ENCODE peak calls at places on chromosome 20, in eight cellular contexts. H, I, Z, W, D, E, T and U are unnamed samples.

GRCh38 chr20:36885355-36885754 is 9.4 kb downstream of the TLDC2 start:
- DNase-seq in E (no peak), W (no peak), Z (peak; percentile 29), I (no peak), T (no peak), D (no peak), H (no peak), U (no peak)

GRCh38 chr20:62605996-62606395 is 36.3 kb upstream of the SLCO4A1 start:
- DNase-seq in W (no peak), T (no peak), Z (no peak), I (no peak), H (no peak), D (no peak), E (no peak), U (no peak)

GRCh38 chr20:29689411-29690225 is 1567.8 kb upstream of the DEFB115 start:
- DNase-seq in D (no peak), E (peak; percentile 69), I (no peak), T (no peak), W (no peak), Z (peak; percentile 9), H (peak; percentile 16), U (no peak)

GRCh38 chr20:2760381-2761305 is 39.8 kb downstream of the CPXM1 start:
- DNase-seq in W (no peak), E (no peak), D (no peak), T (no peak), I (no peak), H (no peak), Z (no peak), U (no peak)

GRCh38 chr20:43603124-43603523 is 12.4 kb downstream of the IFT52 start:
- DNase-seq in W (no peak), H (no peak), I (no peak), T (no peak), E (no peak), D (no peak), Z (no peak), U (no peak)

GRCh38 chr20:6700563-6701328 is 66.7 kb upstream of the BMP2 start:
- DNase-seq in W (no peak), Z (no peak), I (no peak), E (no peak), D (no peak), T (no peak), H (no peak), U (no peak)

GRCh38 chr20:50244352-50245149 is 53.9 kb downstream of the CEBPB start:
- DNase-seq in I (no peak), D (no peak), T (no peak), Z (peak; percentile 82), W (no peak), E (no peak), H (no peak), U (no peak)

GRCh38 chr20:34269996-34270627 is 28.9 kb downstream of the ASIP start:
- DNase-seq in H (no peak), D (no peak), T (peak; percentile 36), Z (no peak), W (no peak), E (no peak), I (no peak), U (no peak)

GRCh38 chr20:60921021-60921622 is 330.9 kb upstream of the CDH4 start:
- DNase-seq in W (no peak), D (no peak), I (peak; percentile 28), H (no peak), Z (no peak), E (no peak), T (peak; percentile 19), U (no peak)

GRCh38 chr20:17624070-17624469 is 54.2 kb downstream of the DSTN start:
- DNase-seq in D (peak; percentile 6), W (no peak), E (no peak), T (no peak), H (no peak), I (no peak), Z (no peak), U (no peak)

GRCh38 chr20:63697357-63697867 is 960 bp downstream of the TNFRSF6B start:
- DNase-seq in W (no peak), E (no peak), H (no peak), D (no peak), I (no peak), T (no peak), Z (peak; percentile 21), U (no peak)

GRCh38 chr20:44692932-44693476 is 22.2 kb upstream of the CCN5 start:
- DNase-seq in D (peak; percentile 71), E (no peak), H (peak; percentile 84), T (peak; percentile 93), Z (peak; percentile 97), W (no peak), I (no peak), U (peak; percentile 92)

GRCh38 chr20:58598271-58599015 is 52.6 kb upstream of the STX16 start:
- DNase-seq in W (no peak), E (no peak), Z (no peak), T (peak; percentile 72), I (no peak), H (no peak), D (no peak), U (no peak)

GRCh38 chr20:32236048-32236533 is 28.4 kb downstream of the POFUT1 start:
- DNase-seq in T (no peak), I (no peak), H (no peak), E (no peak), D (no peak), Z (no peak), W (no peak), U (no peak)

GRCh38 chr20:44137210-44137781 is 49.7 kb downstream of the JPH2 start:
- DNase-seq in Z (no peak), D (no peak), T (peak; percentile 20), E (no peak), H (no peak), I (no peak), W (no peak), U (peak; percentile 85)

GRCh38 chr20:49234831-49235230 is 15.6 kb downstream of the DDX27 start:
- DNase-seq in H (no peak), D (no peak), W (no peak), T (no peak), Z (no peak), E (no peak), I (no peak), U (no peak)

GRCh38 chr20:420169-420620 is 12.1 kb downstream of the RBCK1 start:
- DNase-seq in H (no peak), T (no peak), D (no peak), I (no peak), W (no peak), Z (no peak), E (no peak), U (no peak)

GRCh38 chr20:35742741-35743523 is 872 bp upstream of the RBM39 start:
- DNase-seq in W (no peak), I (peak; percentile 58), H (peak; percentile 9), D (no peak), T (no peak), E (no peak), Z (no peak), U (peak; percentile 42)

GRCh38 chr20:13749811-13750210 is 34.9 kb downstream of the ESF1 start:
- DNase-seq in E (no peak), D (no peak), T (no peak), I (no peak), H (no peak), W (no peak), Z (no peak), U (no peak)

GRCh38 chr20:22394583-22394982 is 189.8 kb downstream of the FOXA2 start:
- DNase-seq in D (no peak), H (no peak), T (no peak), W (no peak), Z (peak; percentile 50), E (no peak), I (no peak), U (no peak)

GRCh38 chr20:37749620-37750403 is 56.0 kb downstream of the CTNNBL1 start:
- DNase-seq in I (no peak), H (no peak), Z (no peak), E (peak; percentile 85), T (no peak), D (no peak), W (no peak), U (no peak)

GRCh38 chr20:59027746-59028320 is 4.3 kb downstream of the ATP5F1E start:
- DNase-seq in W (no peak), D (no peak), H (no peak), I (no peak), Z (peak; percentile 63), E (no peak), T (peak; percentile 81), U (no peak)

GRCh38 chr20:32479697-32480140 is 105.4 kb downstream of the NOL4L start:
- DNase-seq in I (no peak), D (no peak), Z (no peak), H (no peak), E (no peak), W (no peak), T (no peak), U (no peak)

GRCh38 chr20:31860431-31861345 is 9.6 kb downstream of the DUSP15 start:
- DNase-seq in E (no peak), D (no peak), H (no peak), W (no peak), Z (peak; percentile 61), T (peak; percentile 26), I (no peak), U (no peak)

GRCh38 chr20:63235399-63235983 is at the start of gene BIRC7:
- DNase-seq in W (no peak), E (no peak), D (no peak), H (no peak), I (no peak), T (no peak), Z (no peak), U (no peak)

GRCh38 chr20:47475419-47476044 is 26.2 kb upstream of the NCOA3 start:
- DNase-seq in E (no peak), I (no peak), H (no peak), D (no peak), Z (no peak), W (no peak), T (no peak), U (no peak)